ENCODE peak calls at places on chromosomes 3 and 15, in seven cellular contexts. One of them, this sample, is unnamed. For H3K4me1, the result is how much of the 10 kb centered on the place peaks cover.

GRCh38 chr3:157033001-157033400 is 126.9 kb downstream of the CCNL1 start:
- DNase-seq in spleen: no peak
- DNase-seq in GM23338: no peak
- DNase-seq in HepG2: no peak
- DNase-seq in endothelial cell of umbilical vein: no peak
- DNase-seq in K562: no peak
- DNase-seq in GM12878: no peak
- DNase-seq in this sample: no peak

GRCh38 chr3:172173316-172174271 is 134.2 kb downstream of the FNDC3B start:
- DNase-seq in spleen: no peak
- DNase-seq in GM23338: no peak
- DNase-seq in HepG2: no peak
- DNase-seq in endothelial cell of umbilical vein: no peak
- DNase-seq in K562: no peak
- DNase-seq in GM12878: no peak
- DNase-seq in this sample: no peak

GRCh38 chr3:72550582-72551262 is 297.5 kb downstream of the SHQ1 start:
- DNase-seq in spleen: no peak
- DNase-seq in GM23338: no peak
- DNase-seq in HepG2: no peak
- DNase-seq in endothelial cell of umbilical vein: no peak
- DNase-seq in K562: no peak
- DNase-seq in GM12878: no peak
- DNase-seq in this sample: no peak

GRCh38 chr3:87370007-87370406 is 93.6 kb upstream of the POU1F1 start:
- DNase-seq in spleen: no peak
- DNase-seq in GM23338: peak
- DNase-seq in HepG2: no peak
- DNase-seq in endothelial cell of umbilical vein: no peak
- DNase-seq in K562: no peak
- DNase-seq in GM12878: no peak
- DNase-seq in this sample: no peak

GRCh38 chr3:30538787-30539186 is 67.6 kb upstream of the TGFBR2 start:
- DNase-seq in spleen: no peak
- DNase-seq in GM23338: no peak
- DNase-seq in HepG2: no peak
- DNase-seq in endothelial cell of umbilical vein: peak
- DNase-seq in K562: no peak
- DNase-seq in GM12878: no peak
- DNase-seq in this sample: no peak

GRCh38 chr3:89145995-89146394 is 38.6 kb downstream of the EPHA3 start:
- DNase-seq in spleen: no peak
- DNase-seq in GM23338: no peak
- DNase-seq in HepG2: peak
- DNase-seq in endothelial cell of umbilical vein: no peak
- DNase-seq in K562: no peak
- DNase-seq in GM12878: no peak
- DNase-seq in this sample: no peak

GRCh38 chr3:62615258-62615840 is 242.0 kb upstream of the FEZF2 start:
- DNase-seq in spleen: no peak
- DNase-seq in GM23338: peak
- DNase-seq in HepG2: no peak
- DNase-seq in endothelial cell of umbilical vein: no peak
- DNase-seq in K562: no peak
- DNase-seq in GM12878: no peak
- DNase-seq in this sample: no peak

GRCh38 chr15:47505712-47506542 is 211.4 kb upstream of the SEMA6D start:
- DNase-seq in spleen: no peak
- DNase-seq in GM23338: no peak
- DNase-seq in HepG2: no peak
- DNase-seq in endothelial cell of umbilical vein: peak
- DNase-seq in K562: no peak
- DNase-seq in GM12878: no peak
- DNase-seq in this sample: no peak

GRCh38 chr3:37126856-37127255 is 47.5 kb downstream of the LRRFIP2 start:
- DNase-seq in spleen: no peak
- DNase-seq in GM23338: no peak
- DNase-seq in HepG2: no peak
- DNase-seq in endothelial cell of umbilical vein: no peak
- DNase-seq in K562: no peak
- DNase-seq in GM12878: no peak
- DNase-seq in this sample: no peak

GRCh38 chr3:8537440-8537839 is 35.8 kb downstream of the LMCD1 start:
- DNase-seq in spleen: no peak
- DNase-seq in GM23338: no peak
- DNase-seq in HepG2: no peak
- DNase-seq in endothelial cell of umbilical vein: no peak
- DNase-seq in K562: no peak
- DNase-seq in GM12878: no peak
- DNase-seq in this sample: no peak
- H3K27ac ChIP-seq in spleen: no peak
- H3K27ac ChIP-seq in GM23338: no peak
- H3K27ac ChIP-seq in HepG2: no peak
- H3K27ac ChIP-seq in endothelial cell of umbilical vein: no peak
- H3K27ac ChIP-seq in K562: no peak
- H3K27ac ChIP-seq in GM12878: no peak
- H3K27ac ChIP-seq in this sample: no peak

DNA sequence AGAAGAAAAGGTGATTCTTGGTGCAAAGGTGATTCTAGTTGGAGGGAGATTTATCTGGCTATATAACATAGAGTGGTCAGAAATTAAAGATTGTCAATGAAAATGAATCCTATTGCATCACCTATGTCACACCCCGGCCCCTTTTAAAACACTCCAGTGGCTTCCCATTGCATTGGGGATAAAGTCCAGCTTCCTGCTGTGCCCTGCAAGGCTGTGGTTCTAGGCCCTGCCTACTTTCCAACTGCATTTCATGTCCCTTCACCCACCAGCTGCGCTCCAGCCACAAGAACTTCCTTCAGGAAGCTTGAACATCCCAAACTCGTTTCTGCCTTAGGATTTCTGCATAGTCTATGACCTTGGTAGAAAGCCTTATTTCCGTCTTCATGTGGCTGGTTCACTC is 118.7 kb upstream of the UMPS start:
- DNase-seq in spleen: no peak
- DNase-seq in GM23338: no peak
- DNase-seq in HepG2: peak
- DNase-seq in endothelial cell of umbilical vein: no peak
- DNase-seq in K562: no peak
- DNase-seq in GM12878: no peak
- DNase-seq in this sample: no peak
- TF ChIP-seq POLR2AphosphoS5 in spleen: no peak
- TF ChIP-seq POLR2AphosphoS5 in GM23338: no peak
- TF ChIP-seq POLR2AphosphoS5 in HepG2: no peak
- TF ChIP-seq POLR2AphosphoS5 in endothelial cell of umbilical vein: no peak
- TF ChIP-seq POLR2AphosphoS5 in K562: no peak
- TF ChIP-seq POLR2AphosphoS5 in GM12878: no peak
- TF ChIP-seq POLR2AphosphoS5 in this sample: no peak

GRCh38 chr15:63231717-63232116 is 42.3 kb downstream of the RAB8B start:
- DNase-seq in spleen: no peak
- DNase-seq in GM23338: no peak
- DNase-seq in HepG2: no peak
- DNase-seq in endothelial cell of umbilical vein: peak
- DNase-seq in K562: no peak
- DNase-seq in GM12878: no peak
- DNase-seq in this sample: no peak
- H3K4me1 ChIP-seq in spleen: under half
- H3K4me1 ChIP-seq in GM23338: under half
- H3K4me1 ChIP-seq in HepG2: under half
- H3K4me1 ChIP-seq in endothelial cell of umbilical vein: under half
- H3K4me1 ChIP-seq in K562: under half
- H3K4me1 ChIP-seq in GM12878: under half
- H3K4me1 ChIP-seq in this sample: half or more

GRCh38 chr15:66730168-66731014 is 28.4 kb downstream of the SMAD6 start:
- DNase-seq in spleen: no peak
- DNase-seq in GM23338: no peak
- DNase-seq in HepG2: no peak
- DNase-seq in endothelial cell of umbilical vein: peak
- DNase-seq in K562: no peak
- DNase-seq in GM12878: no peak
- DNase-seq in this sample: no peak

GRCh38 chr15:66735909-66736305 is 33.9 kb downstream of the SMAD6 start:
- DNase-seq in spleen: no peak
- DNase-seq in GM23338: no peak
- DNase-seq in HepG2: no peak
- DNase-seq in endothelial cell of umbilical vein: no peak
- DNase-seq in K562: no peak
- DNase-seq in GM12878: no peak
- DNase-seq in this sample: no peak

GRCh38 chr15:66734961-66735908 is 33.2 kb downstream of the SMAD6 start:
- DNase-seq in spleen: no peak
- DNase-seq in GM23338: no peak
- DNase-seq in HepG2: no peak
- DNase-seq in endothelial cell of umbilical vein: no peak
- DNase-seq in K562: no peak
- DNase-seq in GM12878: no peak
- DNase-seq in this sample: no peak

GRCh38 chr15:66737243-66738010 is 35.4 kb downstream of the SMAD6 start:
- DNase-seq in spleen: no peak
- DNase-seq in GM23338: no peak
- DNase-seq in HepG2: no peak
- DNase-seq in endothelial cell of umbilical vein: no peak
- DNase-seq in K562: no peak
- DNase-seq in GM12878: no peak
- DNase-seq in this sample: no peak

DNA sequence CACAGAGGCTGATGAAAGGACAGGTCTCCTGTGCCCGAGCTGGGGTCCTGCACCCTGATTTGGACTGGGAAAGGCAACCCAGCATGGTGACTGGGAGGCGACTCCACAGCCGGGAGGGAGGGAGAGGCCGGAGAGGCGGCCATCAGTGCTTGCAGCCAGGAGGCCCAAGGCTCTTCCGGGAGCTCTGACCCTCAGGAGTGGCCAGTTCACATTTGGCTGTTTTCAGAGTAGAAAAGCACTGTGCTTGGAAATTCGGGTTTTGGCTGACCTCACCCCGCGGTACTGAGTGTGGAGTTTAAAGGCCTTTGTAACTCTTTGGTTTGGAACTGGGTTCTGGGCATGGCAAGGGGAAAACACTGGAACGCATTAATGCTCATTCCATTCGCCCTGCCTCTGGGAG is 31.9 kb downstream of the SMAD6 start:
- DNase-seq in spleen: no peak
- DNase-seq in GM23338: no peak
- DNase-seq in HepG2: no peak
- DNase-seq in endothelial cell of umbilical vein: no peak
- DNase-seq in K562: no peak
- DNase-seq in GM12878: no peak
- DNase-seq in this sample: no peak
- H3K27ac ChIP-seq in spleen: no peak
- H3K27ac ChIP-seq in GM23338: no peak
- H3K27ac ChIP-seq in HepG2: no peak
- H3K27ac ChIP-seq in endothelial cell of umbilical vein: peak
- H3K27ac ChIP-seq in K562: no peak
- H3K27ac ChIP-seq in GM12878: no peak
- H3K27ac ChIP-seq in this sample: peak

GRCh38 chr15:98017150-98017964 is 56.9 kb downstream of the ARRDC4 start:
- DNase-seq in spleen: no peak
- DNase-seq in GM23338: no peak
- DNase-seq in HepG2: no peak
- DNase-seq in endothelial cell of umbilical vein: no peak
- DNase-seq in K562: no peak
- DNase-seq in GM12878: no peak
- DNase-seq in this sample: no peak
- TF ChIP-seq POLR2AphosphoS5 in spleen: no peak
- TF ChIP-seq POLR2AphosphoS5 in GM23338: no peak
- TF ChIP-seq POLR2AphosphoS5 in HepG2: no peak
- TF ChIP-seq POLR2AphosphoS5 in endothelial cell of umbilical vein: no peak
- TF ChIP-seq POLR2AphosphoS5 in K562: no peak
- TF ChIP-seq POLR2AphosphoS5 in GM12878: no peak
- TF ChIP-seq POLR2AphosphoS5 in this sample: no peak

GRCh38 chr15:74616996-74617395 is 1.4 kb downstream of the CLK3 start:
- DNase-seq in spleen: no peak
- DNase-seq in GM23338: no peak
- DNase-seq in HepG2: no peak
- DNase-seq in endothelial cell of umbilical vein: no peak
- DNase-seq in K562: no peak
- DNase-seq in GM12878: no peak
- DNase-seq in this sample: no peak

GRCh38 chr15:74619916-74620635 is 4.4 kb downstream of the CLK3 start:
- DNase-seq in spleen: peak
- DNase-seq in GM23338: no peak
- DNase-seq in HepG2: no peak
- DNase-seq in endothelial cell of umbilical vein: no peak
- DNase-seq in K562: no peak
- DNase-seq in GM12878: no peak
- DNase-seq in this sample: no peak

GRCh38 chr15:74620636-74621545 is 5.3 kb downstream of the CLK3 start:
- DNase-seq in spleen: peak
- DNase-seq in GM23338: peak
- DNase-seq in HepG2: peak
- DNase-seq in endothelial cell of umbilical vein: peak
- DNase-seq in K562: peak
- DNase-seq in GM12878: no peak
- DNase-seq in this sample: peak

GRCh38 chr15:74621546-74621920 is 5.9 kb downstream of the CLK3 start:
- DNase-seq in spleen: peak
- DNase-seq in GM23338: no peak
- DNase-seq in HepG2: no peak
- DNase-seq in endothelial cell of umbilical vein: no peak
- DNase-seq in K562: no peak
- DNase-seq in GM12878: no peak
- DNase-seq in this sample: no peak

GRCh38 chr15:74618841-74619596 is 3.4 kb downstream of the CLK3 start:
- DNase-seq in spleen: peak
- DNase-seq in GM23338: no peak
- DNase-seq in HepG2: peak
- DNase-seq in endothelial cell of umbilical vein: no peak
- DNase-seq in K562: no peak
- DNase-seq in GM12878: no peak
- DNase-seq in this sample: no peak
- H3K4me1 ChIP-seq in spleen: under half
- H3K4me1 ChIP-seq in GM23338: under half
- H3K4me1 ChIP-seq in HepG2: under half
- H3K4me1 ChIP-seq in endothelial cell of umbilical vein: under half
- H3K4me1 ChIP-seq in K562: under half
- H3K4me1 ChIP-seq in GM12878: under half
- H3K4me1 ChIP-seq in this sample: half or more

GRCh38 chr3:77648214-77648613 is 608.3 kb downstream of the ROBO2 start:
- DNase-seq in spleen: no peak
- DNase-seq in GM23338: no peak
- DNase-seq in HepG2: no peak
- DNase-seq in endothelial cell of umbilical vein: no peak
- DNase-seq in K562: no peak
- DNase-seq in GM12878: no peak
- DNase-seq in this sample: no peak

GRCh38 chr3:77655421-77655820 is 615.5 kb downstream of the ROBO2 start:
- DNase-seq in spleen: no peak
- DNase-seq in GM23338: no peak
- DNase-seq in HepG2: no peak
- DNase-seq in endothelial cell of umbilical vein: no peak
- DNase-seq in K562: no peak
- DNase-seq in GM12878: no peak
- DNase-seq in this sample: no peak

GRCh38 chr3:77652624-77653023 is 612.7 kb downstream of the ROBO2 start:
- DNase-seq in spleen: no peak
- DNase-seq in GM23338: no peak
- DNase-seq in HepG2: no peak
- DNase-seq in endothelial cell of umbilical vein: no peak
- DNase-seq in K562: no peak
- DNase-seq in GM12878: no peak
- DNase-seq in this sample: no peak
- H3K27ac ChIP-seq in spleen: no peak
- H3K27ac ChIP-seq in GM23338: no peak
- H3K27ac ChIP-seq in HepG2: no peak
- H3K27ac ChIP-seq in endothelial cell of umbilical vein: no peak
- H3K27ac ChIP-seq in K562: no peak
- H3K27ac ChIP-seq in GM12878: no peak
- H3K27ac ChIP-seq in this sample: no peak

This sample was measured in stomach.